ENCODE peak calls at places on chromosomes 4 and X, in seven cellular contexts. D is HCT116, O is SK-N-SH, S is K562, N is HepG2, E is H1, L is GM12878. A is an unnamed sample.

GRCh38 chr4:103498161-103499070 is 221.4 kb downstream of the TACR3 start:
- DNase-seq in D (no peak), O (no peak), S (no peak), N (no peak), E (no peak), L (peak), A (no peak)

GRCh38 chr4:159837071-159837470 is 734.2 kb downstream of the RAPGEF2 start:
- DNase-seq in D (no peak), O (no peak), S (no peak), N (no peak), E (no peak), L (no peak), A (no peak)

GRCh38 chr4:142811034-142811433 is 35.1 kb downstream of the INPP4B start:
- DNase-seq in D (no peak), O (no peak), S (no peak), N (no peak), E (no peak), L (no peak), A (no peak)

GRCh38 chrX:65587616-65588526 is 53.3 kb upstream of the LAS1L start:
- DNase-seq in D (no peak), O (no peak), S (peak), N (no peak), E (no peak), L (no peak), A (no peak)

GRCh38 chr4:15920723-15921591 is 17.6 kb downstream of the FGFBP1 start:
- DNase-seq in D (peak), O (no peak), S (no peak), N (no peak), E (no peak), L (no peak), A (peak)

GRCh38 chr4:164623099-164623498 is 130.8 kb upstream of the SMIM31 start:
- DNase-seq in D (no peak), O (no peak), S (no peak), N (no peak), E (no peak), L (no peak), A (no peak)

GRCh38 chr4:156553659-156554058 is 417.9 kb downstream of the PDGFC start:
- DNase-seq in D (no peak), O (no peak), S (no peak), N (no peak), E (no peak), L (no peak), A (no peak)

GRCh38 chrX:40483502-40483901 is 97.3 kb upstream of the ATP6AP2 start:
- DNase-seq in D (no peak), O (no peak), S (no peak), N (no peak), E (no peak), L (no peak), A (no peak)

GRCh38 chr4:93394488-93395185 is 433.9 kb upstream of the ATOH1 start:
- DNase-seq in D (no peak), O (no peak), S (no peak), N (no peak), E (no peak), L (no peak), A (no peak)

GRCh38 chr4:98558366-98558765 is 100.0 kb downstream of the TSPAN5 start:
- DNase-seq in D (no peak), O (no peak), S (no peak), N (no peak), E (no peak), L (no peak), A (no peak)

GRCh38 chrX:118177708-118178107 is 61.1 kb upstream of the KLHL13 start:
- DNase-seq in D (no peak), O (no peak), S (no peak), N (no peak), E (no peak), L (no peak), A (no peak)

GRCh38 chr4:52659722-52660261 is 691 bp upstream of the USP46 start:
- DNase-seq in D (no peak), O (peak), S (peak), N (peak), E (no peak), L (no peak), A (peak)

GRCh38 chr4:25914670-25915358 is 794 bp downstream of the SMIM20 start:
- DNase-seq in D (no peak), O (peak), S (peak), N (no peak), E (no peak), L (no peak), A (no peak)

GRCh38 chr4:177384856-177385396 is 57.3 kb downstream of the AGA start:
- DNase-seq in D (no peak), O (no peak), S (no peak), N (peak), E (no peak), L (no peak), A (no peak)

GRCh38 chr4:29558789-29559188 is 1161.4 kb upstream of the PCDH7 start:
- DNase-seq in D (no peak), O (no peak), S (no peak), N (no peak), E (no peak), L (no peak), A (no peak)

GRCh38 chr4:128737098-128737513 is 72.4 kb upstream of the JADE1 start:
- DNase-seq in D (no peak), O (no peak), S (peak), N (no peak), E (no peak), L (no peak), A (no peak)

GRCh38 chr4:165965503-165965902 is 92.5 kb downstream of the TLL1 start:
- DNase-seq in D (no peak), O (no peak), S (no peak), N (peak), E (no peak), L (no peak), A (no peak)

GRCh38 chrX:101617211-101618191 is at the start of gene ARMCX6:
- DNase-seq in D (peak), O (peak), S (peak), N (peak), E (no peak), L (no peak), A (peak)

GRCh38 chr4:154485127-154485773 is 6.3 kb downstream of the DCHS2 start:
- DNase-seq in D (no peak), O (no peak), S (peak), N (no peak), E (no peak), L (peak), A (no peak)

GRCh38 chr4:156146581-156146980 is 192.9 kb upstream of the CTSO start:
- DNase-seq in D (no peak), O (no peak), S (no peak), N (no peak), E (no peak), L (no peak), A (no peak)

GRCh38 chr4:22045051-22045450 is 96.5 kb upstream of the KCNIP4 start:
- DNase-seq in D (no peak), O (no peak), S (no peak), N (no peak), E (no peak), L (no peak), A (no peak)

GRCh38 chrX:63434665-63435064 is 83.5 kb upstream of the SPIN4 start:
- DNase-seq in D (peak), O (no peak), S (peak), N (no peak), E (no peak), L (no peak), A (peak)

DNA sequence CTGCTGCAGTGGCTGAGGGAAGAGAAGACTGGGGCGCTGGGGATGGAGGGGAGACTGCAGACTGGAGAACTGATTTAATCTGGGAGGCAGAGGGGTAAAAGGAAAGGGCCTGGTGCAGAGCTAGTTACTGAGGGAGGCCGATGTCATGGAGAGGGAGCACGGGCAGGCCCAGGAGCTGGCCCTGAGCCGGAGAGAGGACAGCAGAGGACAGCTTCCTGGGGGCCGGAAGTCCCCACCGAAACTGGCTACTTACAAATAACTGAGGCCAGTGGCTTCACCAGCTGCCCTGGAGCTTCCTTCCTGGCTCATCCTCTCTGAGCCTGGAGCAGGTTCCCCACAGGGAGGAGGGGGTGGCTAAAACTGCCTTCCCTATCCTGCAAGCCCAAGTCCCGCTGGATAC is 26.9 kb downstream of the NSG1 start:
- DNase-seq in D (no peak), O (no peak), S (no peak), N (no peak), E (no peak), L (no peak), A (no peak)
- TF ChIP-seq JUND in D (no peak), O (no peak), S (no peak), N (no peak), E (no peak), L (no peak), A (no peak)

GRCh38 chr4:39892988-39893692 is 84.6 kb downstream of the PDS5A start:
- DNase-seq in D (no peak), O (no peak), S (no peak), N (no peak), E (no peak), L (no peak), A (no peak)

GRCh38 chr4:39893693-39894072 is 84.0 kb downstream of the PDS5A start:
- DNase-seq in D (no peak), O (no peak), S (no peak), N (no peak), E (no peak), L (no peak), A (no peak)

GRCh38 chr4:39883645-39884044 is 94.1 kb downstream of the PDS5A start:
- DNase-seq in D (no peak), O (no peak), S (no peak), N (no peak), E (no peak), L (no peak), A (no peak)

GRCh38 chr4:39889226-39889625 is 88.5 kb downstream of the PDS5A start:
- DNase-seq in D (no peak), O (no peak), S (no peak), N (no peak), E (no peak), L (no peak), A (no peak)
- TF ChIP-seq JUND in D (no peak), O (no peak), S (no peak), N (no peak), E (peak), L (no peak), A (no peak)

GRCh38 chrX:128717635-128718578 is 665.7 kb upstream of the ACTRT1 start:
- DNase-seq in D (no peak), O (no peak), S (no peak), N (no peak), E (no peak), L (no peak), A (no peak)
- TF ChIP-seq JUND in D (no peak), O (no peak), S (no peak), N (no peak), E (no peak), L (no peak), A (no peak)

GRCh38 chrX:9781941-9782340 is 4.3 kb upstream of the SHROOM2 start:
- DNase-seq in D (peak), O (no peak), S (no peak), N (no peak), E (no peak), L (no peak), A (no peak)
- TF ChIP-seq JUND in D (no peak), O (no peak), S (no peak), N (no peak), E (no peak), L (no peak), A (no peak)